ENCODE peak calls at places on chromosomes 4 and X, in ten cellular contexts. V is head of caudate nucleus; G is esophagus squamous epithelium; U is stromal cell of bone marrow; B is stimulated activated CD8-positive, alpha-beta memory T cell treated with anti-CD3 and anti-CD28 coated beads, Interleukin-15, amount 100 ng/mL, for 4 hours; E is A549; J is NCI-H2081; C is islet precursor cell; K is T-helper 9 cell; M is amniotic epithelial cell. W is an unnamed sample.

GRCh38 chr4:24471623-24472510 is 112.5 kb downstream of the DHX15 start:
- DNase-seq in V (peak; percentile 67), K (no peak), J (no peak), G (no peak), C (peak; percentile 53), B (no peak), M (no peak), E (no peak), U (no peak), W (no peak)

GRCh38 chrX:123081766-123082165 is 102.3 kb upstream of the GRIA3 start:
- DNase-seq in C (no peak), V (no peak), B (no peak), M (no peak), J (no peak), E (no peak), K (no peak), U (peak; percentile 50), G (no peak), W (no peak)

GRCh38 chrX:1418901-1419544 is 27.1 kb upstream of the SLC25A6 start:
- DNase-seq in U (no peak), C (peak; percentile 52), B (no peak), E (no peak), M (no peak), G (no peak), K (no peak), V (peak; percentile 32), J (no peak), W (no peak)

GRCh38 chrX:140050906-140051305 is 85.6 kb upstream of the CXorf66 start:
- DNase-seq in G (no peak), E (no peak), B (no peak), U (no peak), M (peak; percentile 0), K (no peak), V (no peak), C (no peak), J (no peak), W (no peak)

GRCh38 chrX:16528620-16529019 is 121.3 kb upstream of the S100G start:
- DNase-seq in B (no peak), G (no peak), J (no peak), K (peak; percentile 10), C (no peak), E (no peak), V (no peak), M (no peak), U (no peak), W (no peak)

GRCh38 chrX:119009071-119009470 is 34.7 kb downstream of the LONRF3 start:
- DNase-seq in E (no peak), U (no peak), B (no peak), V (no peak), G (no peak), K (no peak), C (no peak), J (no peak), M (no peak), W (no peak)

GRCh38 chr4:173514641-173515217 is 15.3 kb downstream of the HAND2 start:
- DNase-seq in E (no peak), K (no peak), J (no peak), B (no peak), U (no peak), M (peak; percentile 63), V (no peak), C (no peak), G (no peak), W (no peak)

GRCh38 chrX:2769615-2770014 is 17.8 kb downstream of the XG start:
- DNase-seq in V (no peak), M (no peak), B (no peak), E (no peak), C (no peak), U (no peak), J (no peak), G (no peak), K (no peak), W (no peak)

GRCh38 chrX:118528089-118528753 is 32.6 kb downstream of the DOCK11 start:
- DNase-seq in G (no peak), J (no peak), B (no peak), C (no peak), U (no peak), V (peak; percentile 37), E (no peak), M (no peak), K (peak; percentile 37), W (no peak)

GRCh38 chrX:2492536-2493218 is 8.1 kb downstream of the DHRSX start:
- DNase-seq in K (no peak), B (no peak), G (no peak), U (no peak), C (no peak), V (no peak), J (no peak), E (no peak), M (no peak), W (no peak)

GRCh38 chr4:144295286-144295995 is 154.9 kb upstream of the GYPA start:
- DNase-seq in G (no peak), M (no peak), E (no peak), U (no peak), B (no peak), V (no peak), K (no peak), C (no peak), J (no peak), W (no peak)

GRCh38 chr4:128653514-128654420 is 155.7 kb upstream of the JADE1 start:
- DNase-seq in V (peak; percentile 74), C (peak; percentile 90), J (no peak), E (no peak), U (no peak), B (no peak), K (no peak), G (no peak), M (peak; percentile 89), W (no peak)

GRCh38 chr4:81631958-81632439 is 160.3 kb upstream of the RASGEF1B start:
- DNase-seq in K (no peak), V (peak; percentile 37), C (peak; percentile 94), M (no peak), G (no peak), B (no peak), E (no peak), U (peak; percentile 95), J (no peak), W (peak; percentile 45)

GRCh38 chrX:40009462-40009851 is 88.3 kb downstream of the BCOR start:
- DNase-seq in E (no peak), U (no peak), C (peak; percentile 73), B (no peak), K (no peak), V (no peak), G (no peak), J (no peak), M (no peak), W (no peak)

W was measured in fibroblast of the conjunctiva.